ENCODE peak calls at places on chromosomes 13 and 19, in eight cellular contexts. V is EL; J is T-helper 2 cell; F is stimulated activated CD4-positive, alpha-beta T cell treated with anti-CD3 and anti-CD28 coated beads, Interleukin-4, amount 100 ng/mL, for 1 hour; P is kidney glomerular epithelial cell; A is cardiac muscle cell; K is mesenchymal stem cell; I is A673. R is an unnamed sample.

GRCh38 chr13:48431987-48432615 is 19.2 kb upstream of the LPAR6 start:
- DNase-seq in J (no peak), F (no peak), V (peak; percentile 68), P (peak; percentile 4), A (peak; percentile 54), I (peak; percentile 14), K (peak; percentile 28), R (peak; percentile 15)

GRCh38 chr13:27406178-27406939 is 18.1 kb upstream of the GTF3A start:
- DNase-seq in P (peak; percentile 5), I (peak; percentile 43), J (no peak), F (no peak), A (peak; percentile 56), V (peak; percentile 44), K (peak; percentile 55), R (peak; percentile 61)

GRCh38 chr13:102903659-102904407 is 58.0 kb downstream of the ERCC5 start:
- DNase-seq in A (peak; percentile 32), V (peak; percentile 6), K (peak; percentile 28), F (no peak), P (peak; percentile 4), I (peak; percentile 34), J (no peak), R (peak; percentile 50)

GRCh38 chr19:40084948-40085347 is 5.8 kb downstream of the ZNF780A start:
- DNase-seq in K (no peak), P (no peak), A (peak; percentile 18), J (no peak), V (no peak), F (no peak), I (no peak), R (no peak)

GRCh38 chr13:91142572-91142971 is 204.9 kb upstream of the MIR17HG start:
- DNase-seq in V (no peak), I (no peak), A (peak; percentile 52), J (no peak), P (peak; percentile 95), F (no peak), K (peak; percentile 58), R (no peak)

GRCh38 chr13:34352958-34353357 is 535.0 kb downstream of the RFC3 start:
- DNase-seq in F (no peak), P (no peak), K (no peak), V (peak; percentile 26), A (no peak), J (no peak), I (no peak), R (no peak)

GRCh38 chr13:34967851-34968562 is 25.9 kb downstream of the NBEA start:
- DNase-seq in I (no peak), K (no peak), A (no peak), P (no peak), F (no peak), V (no peak), J (no peak), R (no peak)

GRCh38 chr13:26653310-26653709 is 95.8 kb downstream of the WASF3 start:
- DNase-seq in I (no peak), A (peak; percentile 8), F (no peak), P (peak; percentile 51), V (peak; percentile 53), K (peak; percentile 57), J (no peak), R (no peak)

GRCh38 chr13:91017031-91017668 is 330.3 kb upstream of the MIR17HG start:
- DNase-seq in F (peak; percentile 6), P (peak; percentile 44), V (peak; percentile 13), J (no peak), K (peak; percentile 61), I (peak; percentile 75), A (peak; percentile 58), R (peak; percentile 76)

GRCh38 chr13:21670006-21670882 is 629 bp upstream of the FGF9 start:
- DNase-seq in I (peak; percentile 61), V (peak; percentile 58), J (peak; percentile 45), F (peak; percentile 71), P (peak; percentile 69), K (peak; percentile 69), A (peak; percentile 46), R (peak; percentile 71)

GRCh38 chr19:10516671-10517286 is 468 bp downstream of the S1PR5 start:
- DNase-seq in F (no peak), K (peak; percentile 48), A (no peak), J (no peak), I (no peak), V (peak; percentile 50), P (no peak), R (peak; percentile 41)

GRCh38 chr13:75864718-75865117 is 228.6 kb downstream of the LMO7 start:
- DNase-seq in P (no peak), I (no peak), V (peak; percentile 48), A (peak; percentile 68), J (no peak), K (peak; percentile 69), F (no peak), R (no peak)

GRCh38 chr19:16068696-16069259 is 7.5 kb upstream of the TPM4 start:
- DNase-seq in J (no peak), V (no peak), K (no peak), F (no peak), P (no peak), I (no peak), A (no peak), R (no peak)

GRCh38 chr13:106690779-106691178 is 122.8 kb upstream of the ARGLU1 start:
- DNase-seq in A (peak; percentile 12), I (no peak), J (no peak), P (no peak), K (peak; percentile 1), V (no peak), F (no peak), R (no peak)

GRCh38 chr19:13629687-13630357 is 123.5 kb upstream of the CACNA1A start:
- DNase-seq in I (peak; percentile 54), J (no peak), F (no peak), A (peak; percentile 7), P (no peak), V (peak; percentile 84), K (no peak), R (no peak)

GRCh38 chr13:111645198-111645597 is 324.8 kb downstream of the TEX29 start:
- DNase-seq in P (no peak), A (no peak), I (no peak), F (no peak), K (no peak), J (no peak), V (no peak), R (no peak)

GRCh38 chr13:44843403-44843802 is 145.9 kb downstream of the NUFIP1 start:
- DNase-seq in P (peak; percentile 19), J (no peak), A (peak; percentile 77), K (peak; percentile 30), I (no peak), F (no peak), V (peak; percentile 36), R (no peak)

GRCh38 chr13:51453308-51453958 is 597 bp upstream of the INTS6 start:
- DNase-seq in A (no peak), I (peak; percentile 78), J (peak; percentile 73), P (no peak), V (no peak), F (peak; percentile 78), K (peak; percentile 87), R (peak; percentile 84)

GRCh38 chr19:11574689-11575088 is 2.8 kb downstream of the ACP5 start:
- DNase-seq in A (no peak), K (no peak), I (no peak), F (no peak), P (no peak), V (no peak), J (no peak), R (no peak)

GRCh38 chr13:30928971-30929370 is 3.5 kb upstream of the TEX26 start:
- DNase-seq in F (no peak), P (no peak), V (no peak), I (no peak), J (no peak), A (no peak), K (no peak), R (no peak)

GRCh38 chr13:111853766-111854165 is 213.2 kb upstream of the SOX1 start:
- DNase-seq in K (no peak), J (no peak), F (no peak), V (no peak), A (no peak), I (no peak), P (peak; percentile 62), R (no peak)

GRCh38 chr13:77000475-77000874 is 8.6 kb downstream of the CLN5 start:
- DNase-seq in V (no peak), A (peak; percentile 72), J (no peak), K (no peak), I (peak; percentile 29), F (no peak), P (no peak), R (no peak)

GRCh38 chr13:113367771-113368170 is 3.8 kb upstream of the GRTP1 start:
- DNase-seq in I (no peak), P (no peak), V (no peak), F (no peak), J (no peak), A (no peak), K (no peak), R (no peak)

GRCh38 chr19:10550336-10550735 is 6.6 kb downstream of the ATG4D start:
- DNase-seq in F (no peak), V (no peak), K (no peak), J (no peak), P (no peak), I (no peak), A (no peak), R (no peak)

GRCh38 chr13:44040070-44040753 is 160.5 kb downstream of the LACC1 start:
- DNase-seq in V (peak; percentile 10), F (no peak), A (peak; percentile 60), P (peak; percentile 71), K (peak; percentile 73), I (no peak), J (no peak), R (no peak)

GRCh38 chr13:41060723-41061074 is 610 bp upstream of the WBP4 start:
- DNase-seq in A (peak; percentile 90), P (no peak), J (peak; percentile 84), V (peak; percentile 87), K (peak; percentile 89), F (peak; percentile 91), I (peak; percentile 93), R (peak; percentile 78)

GRCh38 chr13:85659493-85659892 is 139.7 kb downstream of the SLITRK6 start:
- DNase-seq in K (no peak), J (no peak), I (no peak), V (peak; percentile 34), P (no peak), A (peak; percentile 13), F (no peak), R (no peak)

GRCh38 chr13:100131863-100132574 is 43.1 kb downstream of the PCCA start:
- DNase-seq in J (no peak), I (peak; percentile 96), F (peak; percentile 16), K (peak; percentile 93), V (peak; percentile 85), P (peak; percentile 82), A (peak; percentile 77), R (peak; percentile 41)

GRCh38 chr13:34437873-34438272 is 504.2 kb upstream of the NBEA start:
- DNase-seq in P (no peak), A (no peak), J (no peak), F (no peak), K (no peak), I (no peak), V (no peak), R (no peak)

GRCh38 chr19:1068111-1069001 is 1.4 kb downstream of the ARHGAP45 start:
- DNase-seq in I (no peak), K (no peak), V (no peak), A (no peak), F (peak; percentile 57), P (no peak), J (peak; percentile 58), R (no peak)

GRCh38 chr13:25233861-25234260 is 53.4 kb downstream of the MTMR6 start:
- DNase-seq in I (no peak), K (no peak), P (no peak), F (no peak), V (no peak), J (no peak), A (no peak), R (no peak)

GRCh38 chr19:47486900-47487299 is 2.9 kb upstream of the KPTN start:
- DNase-seq in F (no peak), P (no peak), I (no peak), V (no peak), J (no peak), K (no peak), A (no peak), R (no peak)

GRCh38 chr19:42514449-42514848 is 13.8 kb downstream of the CEACAM1 start:
- DNase-seq in F (no peak), J (no peak), V (no peak), P (no peak), K (no peak), A (no peak), I (no peak), R (no peak)

GRCh38 chr19:679418-680286 is 3.5 kb downstream of the FSTL3 start:
- DNase-seq in A (peak; percentile 89), J (no peak), V (peak; percentile 75), F (peak; percentile 39), I (peak; percentile 62), P (no peak), K (peak; percentile 90), R (peak; percentile 62)